ENCODE peak calls at places on chromosomes 16 and 17, in ten cellular contexts. One of them, this sample, is unnamed.

GRCh38 chr17:33436321-33436720 is 143.2 kb upstream of the ASIC2 start:
- DNase-seq in dorsolateral prefrontal cortex: no peak
- DNase-seq in cardiac fibroblast: peak
- DNase-seq in cardiac muscle cell: peak
- DNase-seq in IMR-90: peak
- DNase-seq in neural progenitor cell: no peak
- DNase-seq in transverse colon: no peak
- DNase-seq in AG09309: no peak
- DNase-seq in heart right ventricle: no peak
- DNase-seq in GM12865: no peak
- DNase-seq in this sample: no peak

GRCh38 chr16:85112364-85112763 is at the start of gene CIBAR2:
- DNase-seq in dorsolateral prefrontal cortex: no peak
- DNase-seq in cardiac fibroblast: no peak
- DNase-seq in cardiac muscle cell: no peak
- DNase-seq in IMR-90: no peak
- DNase-seq in neural progenitor cell: peak
- DNase-seq in transverse colon: no peak
- DNase-seq in AG09309: no peak
- DNase-seq in heart right ventricle: no peak
- DNase-seq in GM12865: no peak
- DNase-seq in this sample: no peak

GRCh38 chr16:8620535-8620934 is 963 bp upstream of the METTL22 start:
- DNase-seq in dorsolateral prefrontal cortex: no peak
- DNase-seq in cardiac fibroblast: peak
- DNase-seq in cardiac muscle cell: no peak
- DNase-seq in IMR-90: peak
- DNase-seq in neural progenitor cell: no peak
- DNase-seq in transverse colon: no peak
- DNase-seq in AG09309: no peak
- DNase-seq in heart right ventricle: no peak
- DNase-seq in GM12865: peak
- DNase-seq in this sample: no peak

GRCh38 chr16:4450921-4451619 is 23.4 kb downstream of the NMRAL1 start:
- DNase-seq in dorsolateral prefrontal cortex: no peak
- DNase-seq in cardiac fibroblast: no peak
- DNase-seq in cardiac muscle cell: no peak
- DNase-seq in IMR-90: no peak
- DNase-seq in neural progenitor cell: peak
- DNase-seq in transverse colon: no peak
- DNase-seq in AG09309: no peak
- DNase-seq in heart right ventricle: no peak
- DNase-seq in GM12865: no peak
- DNase-seq in this sample: no peak

GRCh38 chr17:409308-409847 is 56.8 kb upstream of the RPH3AL start:
- DNase-seq in dorsolateral prefrontal cortex: no peak
- DNase-seq in cardiac fibroblast: no peak
- DNase-seq in cardiac muscle cell: no peak
- DNase-seq in IMR-90: no peak
- DNase-seq in neural progenitor cell: no peak
- DNase-seq in transverse colon: no peak
- DNase-seq in AG09309: no peak
- DNase-seq in heart right ventricle: no peak
- DNase-seq in GM12865: no peak
- DNase-seq in this sample: no peak

GRCh38 chr16:54253118-54253517 is 33.5 kb downstream of the IRX3 start:
- DNase-seq in dorsolateral prefrontal cortex: no peak
- DNase-seq in cardiac fibroblast: no peak
- DNase-seq in cardiac muscle cell: no peak
- DNase-seq in IMR-90: no peak
- DNase-seq in neural progenitor cell: no peak
- DNase-seq in transverse colon: no peak
- DNase-seq in AG09309: no peak
- DNase-seq in heart right ventricle: no peak
- DNase-seq in GM12865: no peak
- DNase-seq in this sample: no peak

GRCh38 chr16:11328172-11329079 is 16.8 kb upstream of the RMI2 start:
- DNase-seq in dorsolateral prefrontal cortex: no peak
- DNase-seq in cardiac fibroblast: peak
- DNase-seq in cardiac muscle cell: peak
- DNase-seq in IMR-90: peak
- DNase-seq in neural progenitor cell: peak
- DNase-seq in transverse colon: peak
- DNase-seq in AG09309: peak
- DNase-seq in heart right ventricle: peak
- DNase-seq in GM12865: peak
- DNase-seq in this sample: peak

GRCh38 chr16:75085556-75085955 is 31.0 kb downstream of the LDHD start:
- DNase-seq in dorsolateral prefrontal cortex: no peak
- DNase-seq in cardiac fibroblast: no peak
- DNase-seq in cardiac muscle cell: no peak
- DNase-seq in IMR-90: no peak
- DNase-seq in neural progenitor cell: no peak
- DNase-seq in transverse colon: no peak
- DNase-seq in AG09309: peak
- DNase-seq in heart right ventricle: no peak
- DNase-seq in GM12865: no peak
- DNase-seq in this sample: no peak

GRCh38 chr16:15674571-15674970 is 24.5 kb downstream of the NDE1 start:
- DNase-seq in dorsolateral prefrontal cortex: no peak
- DNase-seq in cardiac fibroblast: no peak
- DNase-seq in cardiac muscle cell: no peak
- DNase-seq in IMR-90: no peak
- DNase-seq in neural progenitor cell: no peak
- DNase-seq in transverse colon: no peak
- DNase-seq in AG09309: no peak
- DNase-seq in heart right ventricle: no peak
- DNase-seq in GM12865: no peak
- DNase-seq in this sample: no peak

GRCh38 chr16:31920373-31920772 is 46.8 kb downstream of the ZNF267 start:
- DNase-seq in dorsolateral prefrontal cortex: no peak
- DNase-seq in cardiac fibroblast: no peak
- DNase-seq in cardiac muscle cell: no peak
- DNase-seq in IMR-90: no peak
- DNase-seq in neural progenitor cell: no peak
- DNase-seq in transverse colon: no peak
- DNase-seq in AG09309: no peak
- DNase-seq in heart right ventricle: no peak
- DNase-seq in GM12865: no peak
- DNase-seq in this sample: no peak

GRCh38 chr16:10578474-10579316 is 1.7 kb downstream of the EMP2 start:
- DNase-seq in dorsolateral prefrontal cortex: no peak
- DNase-seq in cardiac fibroblast: no peak
- DNase-seq in cardiac muscle cell: no peak
- DNase-seq in IMR-90: no peak
- DNase-seq in neural progenitor cell: no peak
- DNase-seq in transverse colon: peak
- DNase-seq in AG09309: no peak
- DNase-seq in heart right ventricle: peak
- DNase-seq in GM12865: no peak
- DNase-seq in this sample: no peak

GRCh38 chr16:24667244-24667764 is 62.1 kb upstream of the TNRC6A start:
- DNase-seq in dorsolateral prefrontal cortex: no peak
- DNase-seq in cardiac fibroblast: no peak
- DNase-seq in cardiac muscle cell: no peak
- DNase-seq in IMR-90: no peak
- DNase-seq in neural progenitor cell: no peak
- DNase-seq in transverse colon: no peak
- DNase-seq in AG09309: no peak
- DNase-seq in heart right ventricle: no peak
- DNase-seq in GM12865: peak
- DNase-seq in this sample: no peak

GRCh38 chr16:76854234-76854633 is 336.8 kb upstream of the MON1B start:
- DNase-seq in dorsolateral prefrontal cortex: no peak
- DNase-seq in cardiac fibroblast: peak
- DNase-seq in cardiac muscle cell: peak
- DNase-seq in IMR-90: no peak
- DNase-seq in neural progenitor cell: no peak
- DNase-seq in transverse colon: no peak
- DNase-seq in AG09309: no peak
- DNase-seq in heart right ventricle: no peak
- DNase-seq in GM12865: no peak
- DNase-seq in this sample: no peak
- TF ChIP-seq CTCF in dorsolateral prefrontal cortex: no peak
- TF ChIP-seq CTCF in cardiac fibroblast: peak
- TF ChIP-seq CTCF in cardiac muscle cell: peak
- TF ChIP-seq CTCF in IMR-90: peak
- TF ChIP-seq CTCF in neural progenitor cell: peak
- TF ChIP-seq CTCF in transverse colon: no peak
- TF ChIP-seq CTCF in AG09309: peak
- TF ChIP-seq CTCF in heart right ventricle: no peak
- TF ChIP-seq CTCF in GM12865: no peak
- TF ChIP-seq CTCF in this sample: no peak

GRCh38 chr17:55584861-55585260 is 73.6 kb upstream of the SMIM36 start:
- DNase-seq in dorsolateral prefrontal cortex: no peak
- DNase-seq in cardiac fibroblast: no peak
- DNase-seq in cardiac muscle cell: no peak
- DNase-seq in IMR-90: no peak
- DNase-seq in neural progenitor cell: no peak
- DNase-seq in transverse colon: no peak
- DNase-seq in AG09309: no peak
- DNase-seq in heart right ventricle: no peak
- DNase-seq in GM12865: no peak
- DNase-seq in this sample: no peak

GRCh38 chr17:55587608-55588139 is 76.4 kb upstream of the SMIM36 start:
- DNase-seq in dorsolateral prefrontal cortex: no peak
- DNase-seq in cardiac fibroblast: no peak
- DNase-seq in cardiac muscle cell: peak
- DNase-seq in IMR-90: peak
- DNase-seq in neural progenitor cell: no peak
- DNase-seq in transverse colon: no peak
- DNase-seq in AG09309: no peak
- DNase-seq in heart right ventricle: peak
- DNase-seq in GM12865: no peak
- DNase-seq in this sample: no peak

GRCh38 chr17:55585629-55586028 is 74.4 kb upstream of the SMIM36 start:
- DNase-seq in dorsolateral prefrontal cortex: no peak
- DNase-seq in cardiac fibroblast: no peak
- DNase-seq in cardiac muscle cell: no peak
- DNase-seq in IMR-90: no peak
- DNase-seq in neural progenitor cell: no peak
- DNase-seq in transverse colon: no peak
- DNase-seq in AG09309: no peak
- DNase-seq in heart right ventricle: no peak
- DNase-seq in GM12865: no peak
- DNase-seq in this sample: no peak

GRCh38 chr17:55588858-55589257 is 77.6 kb upstream of the SMIM36 start:
- DNase-seq in dorsolateral prefrontal cortex: no peak
- DNase-seq in cardiac fibroblast: no peak
- DNase-seq in cardiac muscle cell: peak
- DNase-seq in IMR-90: peak
- DNase-seq in neural progenitor cell: no peak
- DNase-seq in transverse colon: no peak
- DNase-seq in AG09309: no peak
- DNase-seq in heart right ventricle: no peak
- DNase-seq in GM12865: no peak
- DNase-seq in this sample: no peak

DNA sequence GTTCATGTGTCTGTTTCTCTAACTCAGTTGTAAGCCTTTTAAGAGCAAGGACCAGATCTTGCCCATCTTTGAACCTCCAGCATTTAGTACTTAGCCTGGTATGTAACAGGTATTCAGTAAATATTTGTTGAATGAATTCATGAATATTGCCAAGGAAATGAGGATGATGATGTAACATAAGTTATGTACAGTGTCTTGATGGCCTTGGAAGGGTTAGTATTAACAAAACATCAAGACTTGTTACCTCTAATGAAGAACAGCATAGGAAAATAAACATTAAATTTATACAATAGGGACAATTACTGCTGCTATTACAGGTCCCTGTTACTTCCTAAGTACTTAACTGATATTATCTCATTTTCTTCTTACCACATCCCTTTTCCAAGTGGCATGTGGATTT is 77.2 kb upstream of the SMIM36 start:
- DNase-seq in dorsolateral prefrontal cortex: no peak
- DNase-seq in cardiac fibroblast: no peak
- DNase-seq in cardiac muscle cell: no peak
- DNase-seq in IMR-90: peak
- DNase-seq in neural progenitor cell: no peak
- DNase-seq in transverse colon: no peak
- DNase-seq in AG09309: no peak
- DNase-seq in heart right ventricle: no peak
- DNase-seq in GM12865: no peak
- DNase-seq in this sample: no peak
- H3K4me3 ChIP-seq in dorsolateral prefrontal cortex: no peak
- H3K4me3 ChIP-seq in cardiac fibroblast: no peak
- H3K4me3 ChIP-seq in cardiac muscle cell: no peak
- H3K4me3 ChIP-seq in IMR-90: no peak
- H3K4me3 ChIP-seq in neural progenitor cell: no peak
- H3K4me3 ChIP-seq in transverse colon: no peak
- H3K4me3 ChIP-seq in AG09309: no peak
- H3K4me3 ChIP-seq in heart right ventricle: no peak
- H3K4me3 ChIP-seq in GM12865: no peak
- H3K4me3 ChIP-seq in this sample: no peak

DNA sequence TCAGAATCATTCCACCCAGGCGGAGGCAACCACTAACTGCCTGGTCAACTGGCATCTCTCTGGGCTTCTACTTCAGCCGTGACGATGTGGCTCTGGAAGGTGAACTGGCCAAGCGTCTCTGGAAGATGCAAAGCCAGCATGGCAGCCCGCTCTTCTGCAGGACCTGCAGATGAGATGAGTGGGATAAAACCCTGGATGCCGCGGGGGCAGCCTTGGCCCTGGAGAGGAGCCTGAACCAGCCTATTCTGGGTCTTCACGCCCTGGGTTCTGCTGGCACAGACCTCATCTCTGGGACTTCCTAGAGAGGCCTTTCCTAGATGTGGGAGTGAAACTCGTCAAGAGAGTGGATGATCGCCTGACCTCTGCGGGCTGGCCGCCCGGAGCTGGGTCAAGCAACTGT is 10.6 kb downstream of the UBB start:
- DNase-seq in dorsolateral prefrontal cortex: no peak
- DNase-seq in cardiac fibroblast: no peak
- DNase-seq in cardiac muscle cell: no peak
- DNase-seq in IMR-90: no peak
- DNase-seq in neural progenitor cell: no peak
- DNase-seq in transverse colon: no peak
- DNase-seq in AG09309: no peak
- DNase-seq in heart right ventricle: no peak
- DNase-seq in GM12865: no peak
- DNase-seq in this sample: no peak
- TF ChIP-seq CTCF in dorsolateral prefrontal cortex: no peak
- TF ChIP-seq CTCF in cardiac fibroblast: no peak
- TF ChIP-seq CTCF in cardiac muscle cell: no peak
- TF ChIP-seq CTCF in IMR-90: no peak
- TF ChIP-seq CTCF in neural progenitor cell: no peak
- TF ChIP-seq CTCF in transverse colon: no peak
- TF ChIP-seq CTCF in AG09309: no peak
- TF ChIP-seq CTCF in heart right ventricle: no peak
- TF ChIP-seq CTCF in GM12865: no peak
- TF ChIP-seq CTCF in this sample: no peak

DNA sequence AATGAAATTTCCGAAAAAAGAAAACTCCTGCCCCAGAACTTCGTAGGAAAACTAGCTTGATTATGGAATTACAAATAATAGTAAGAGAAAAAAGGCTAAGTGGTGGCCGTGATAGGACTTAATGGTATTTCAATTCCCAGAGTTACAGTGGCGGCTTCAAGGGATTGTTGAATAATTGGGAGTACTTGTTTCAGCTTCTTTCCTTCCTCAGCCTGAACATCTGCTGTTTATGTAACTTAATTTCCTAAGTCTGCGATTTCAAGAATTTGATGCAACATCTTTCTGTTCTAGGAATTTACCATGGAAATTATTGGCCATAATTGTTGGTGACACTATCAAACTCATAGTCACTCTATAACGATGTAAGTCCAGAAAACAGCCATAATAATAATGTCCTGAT is 684 bp upstream of the APPBP2 start:
- DNase-seq in dorsolateral prefrontal cortex: no peak
- DNase-seq in cardiac fibroblast: peak
- DNase-seq in cardiac muscle cell: peak
- DNase-seq in IMR-90: peak
- DNase-seq in neural progenitor cell: no peak
- DNase-seq in transverse colon: no peak
- DNase-seq in AG09309: peak
- DNase-seq in heart right ventricle: no peak
- DNase-seq in GM12865: no peak
- DNase-seq in this sample: no peak
- H3K4me3 ChIP-seq in dorsolateral prefrontal cortex: peak
- H3K4me3 ChIP-seq in cardiac fibroblast: peak
- H3K4me3 ChIP-seq in cardiac muscle cell: peak
- H3K4me3 ChIP-seq in IMR-90: peak
- H3K4me3 ChIP-seq in neural progenitor cell: peak
- H3K4me3 ChIP-seq in transverse colon: peak
- H3K4me3 ChIP-seq in AG09309: peak
- H3K4me3 ChIP-seq in heart right ventricle: peak
- H3K4me3 ChIP-seq in GM12865: peak
- H3K4me3 ChIP-seq in this sample: peak

This sample was measured in AG04449.